ENCODE peak calls at places on chromosomes 11 and 22, in five cellular contexts. T, W, C, R and N are unnamed samples.

GRCh38 chr11:115452245-115452644 is 52.0 kb downstream of the CADM1 start:
- DNase-seq in T (peak), W (no peak), C (no peak), R (no peak), N (no peak)

GRCh38 chr11:77596626-77597025 is 6.9 kb downstream of the AQP11 start:
- DNase-seq in T (no peak), W (peak), C (no peak), R (peak), N (peak)

GRCh38 chr11:120659076-120659475 is 147.5 kb downstream of the GRIK4 start:
- DNase-seq in T (no peak), W (no peak), C (peak), R (no peak), N (no peak)

GRCh38 chr22:45221201-45221600 is 19.5 kb downstream of the KIAA0930 start:
- DNase-seq in T (no peak), W (no peak), C (no peak), R (no peak), N (no peak)

GRCh38 chr22:42800731-42801536 is 56.1 kb downstream of the ARFGAP3 start:
- DNase-seq in T (no peak), W (no peak), C (no peak), R (no peak), N (no peak)

GRCh38 chr11:67118059-67118766 is 850 bp upstream of the KDM2A start:
- DNase-seq in T (peak), W (no peak), C (peak), R (no peak), N (peak)

GRCh38 chr22:21876486-21877176 is 9.2 kb upstream of the MAPK1 start:
- DNase-seq in T (no peak), W (no peak), C (no peak), R (peak), N (no peak)

GRCh38 chr11:7546324-7546791 is 32.6 kb downstream of the PPFIBP2 start:
- DNase-seq in T (no peak), W (peak), C (no peak), R (no peak), N (peak)

DNA sequence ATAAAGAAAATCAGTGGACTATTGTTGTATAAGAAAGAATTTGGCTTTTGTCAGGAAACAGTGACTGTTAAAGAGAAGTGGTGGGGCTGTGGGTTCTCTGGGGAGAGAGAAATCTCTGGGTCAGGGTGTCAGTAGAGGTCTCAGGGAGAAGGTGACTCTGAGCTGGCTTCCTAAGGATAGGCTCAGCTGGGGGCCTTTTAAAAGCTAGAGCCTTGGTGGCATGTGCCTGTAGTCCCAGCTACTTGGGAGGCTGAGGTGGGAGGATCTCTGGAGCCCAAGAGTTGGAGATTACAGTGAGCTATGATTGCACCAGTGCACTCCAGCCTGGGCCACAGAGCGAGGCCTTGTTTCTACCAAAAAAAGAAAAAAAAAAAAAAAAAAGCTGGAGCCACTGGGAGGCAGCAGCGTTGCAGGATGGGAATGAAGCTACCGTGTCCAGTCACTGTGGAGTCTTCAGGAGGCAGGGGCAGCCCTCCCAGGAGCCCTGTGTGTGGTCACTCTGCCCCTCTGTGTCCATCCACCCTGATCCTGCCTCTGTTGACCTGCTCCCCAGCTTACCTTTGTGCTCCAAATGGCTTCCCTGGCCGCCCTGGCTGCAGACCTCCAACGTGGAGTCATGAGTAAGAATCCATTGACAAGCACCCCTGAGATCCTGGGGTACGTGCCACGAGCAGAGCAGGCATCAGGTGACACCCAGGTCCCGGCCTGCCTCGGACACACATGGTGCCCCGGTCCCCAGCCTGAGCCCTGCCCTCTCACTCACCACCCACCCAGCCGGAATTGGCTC is 5.4 kb upstream of the MIF start:
- DNase-seq in T (no peak), W (no peak), C (no peak), R (no peak), N (no peak)
- TF ChIP-seq CTCF in T (no peak), W (peak), C (no peak), R (peak), N (peak)

GRCh38 chr22:49848690-49849160 is 4.9 kb upstream of the ZBED4 start:
- DNase-seq in T (no peak), W (no peak), C (peak), R (no peak), N (no peak)

GRCh38 chr22:49845666-49846459 is 7.8 kb upstream of the ZBED4 start:
- DNase-seq in T (no peak), W (no peak), C (peak), R (no peak), N (no peak)

GRCh38 chr22:49849161-49850020 is 4.3 kb upstream of the ZBED4 start:
- DNase-seq in T (no peak), W (no peak), C (peak), R (no peak), N (no peak)

GRCh38 chr22:49850021-49850911 is 3.4 kb upstream of the ZBED4 start:
- DNase-seq in T (no peak), W (no peak), C (peak), R (no peak), N (no peak)

DNA sequence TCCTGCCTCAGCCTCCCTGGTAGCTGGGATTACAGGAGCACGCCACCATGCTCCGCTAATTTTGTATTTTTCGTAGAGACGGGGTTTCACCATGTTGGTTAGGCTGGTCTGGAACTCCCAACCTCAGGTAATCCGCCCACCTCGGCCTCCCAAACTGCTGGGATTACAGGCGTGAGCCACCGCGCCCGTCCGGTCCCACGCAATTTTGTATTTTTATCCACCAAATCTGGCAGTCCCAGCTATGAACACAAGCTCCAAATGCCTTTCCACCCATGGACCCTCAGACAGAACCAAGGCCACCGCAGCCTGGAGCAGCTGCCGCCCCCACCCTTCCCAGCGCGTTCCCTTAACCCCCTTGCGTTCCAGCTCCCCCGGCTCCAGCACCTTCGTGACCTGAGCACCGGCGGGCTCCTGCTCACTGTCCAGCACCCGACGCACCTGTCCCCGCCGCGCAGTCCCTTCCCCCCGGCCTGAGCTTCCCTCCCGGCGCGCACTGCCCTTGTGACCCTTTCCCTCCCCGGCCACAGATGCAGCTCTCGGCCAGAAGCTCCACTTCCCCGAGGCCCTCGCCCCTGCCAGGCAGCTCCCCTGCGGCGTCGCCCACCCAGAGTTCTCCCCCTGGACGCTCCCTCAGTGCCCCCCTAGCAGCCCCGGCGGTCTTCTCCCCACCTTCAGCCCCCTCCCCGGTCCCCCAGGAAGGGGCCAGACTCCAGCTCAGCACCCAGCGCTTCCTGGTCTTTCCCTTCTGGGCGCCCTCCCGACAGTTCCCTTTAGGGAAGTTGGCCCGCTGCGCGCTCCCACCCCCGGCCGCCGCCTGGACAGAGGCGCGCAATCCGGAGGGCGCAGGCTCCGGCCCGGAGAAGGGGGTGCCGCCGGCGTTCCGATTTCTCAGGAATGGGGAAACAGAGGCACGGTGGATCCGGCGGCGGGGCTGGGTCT is 5.6 kb upstream of the ZBED4 start:
- DNase-seq in T (no peak), W (no peak), C (peak), R (no peak), N (no peak)
- H3K4me3 ChIP-seq in T (no peak), W (peak), C (peak), R (peak), N (no peak)

DNA sequence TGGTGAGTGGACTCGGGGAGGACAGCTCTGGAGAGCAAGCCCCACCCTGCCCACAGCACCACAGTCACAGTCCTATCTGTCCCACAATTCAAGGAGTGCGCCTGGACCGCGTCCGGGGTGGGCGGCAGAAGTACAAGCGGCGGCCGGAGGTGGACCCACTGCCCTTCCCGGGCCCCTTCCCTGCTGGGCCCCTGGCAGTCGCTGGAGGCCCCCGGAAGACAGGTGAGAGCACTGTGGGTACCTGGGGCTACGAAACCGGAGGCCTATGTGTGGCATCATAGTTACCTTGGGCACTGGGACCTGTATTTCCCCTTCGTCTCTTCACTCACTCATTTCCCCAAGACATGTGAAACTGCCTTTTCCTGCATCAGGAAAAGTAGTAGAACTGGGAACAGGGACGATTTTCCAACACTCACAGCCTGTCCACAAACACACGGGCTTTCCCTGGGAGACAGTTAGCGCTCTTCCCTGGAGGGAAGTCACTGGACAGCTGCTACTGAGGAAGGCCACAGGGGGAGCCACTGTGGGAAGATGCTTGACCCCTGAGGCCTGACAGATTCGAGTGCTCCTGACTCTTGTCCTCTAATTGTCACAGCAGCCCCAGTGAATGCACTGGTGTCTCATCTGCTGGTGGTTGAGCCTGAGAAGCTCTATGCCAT is 3.1 kb downstream of the TRMT112 start:
- DNase-seq in T (peak), W (no peak), C (no peak), R (no peak), N (no peak)
- TF ChIP-seq CTCF in T (no peak), W (peak), C (no peak), R (peak), N (peak)

GRCh38 chr11:71448257-71449161 is at the start of gene DHCR7:
- DNase-seq in T (peak), W (peak), C (peak), R (peak), N (peak)

GRCh38 chr11:71447791-71448256 is 369 bp downstream of the DHCR7 start:
- DNase-seq in T (peak), W (no peak), C (peak), R (no peak), N (peak)

GRCh38 chr11:71451596-71452353 is 1.2 kb upstream of the NADSYN1 start:
- DNase-seq in T (peak), W (no peak), C (no peak), R (no peak), N (peak)

GRCh38 chr11:71450507-71450906 is 2.3 kb upstream of the DHCR7 start:
- DNase-seq in T (no peak), W (no peak), C (no peak), R (no peak), N (no peak)

GRCh38 chr11:71449596-71449995 is 1.4 kb upstream of the DHCR7 start:
- DNase-seq in T (no peak), W (peak), C (no peak), R (no peak), N (peak)
- H3K4me3 ChIP-seq in T (no peak), W (no peak), C (peak), R (no peak), N (peak)

GRCh38 chr11:106231591-106231990 is 154.1 kb downstream of the AASDHPPT start:
- DNase-seq in T (no peak), W (no peak), C (no peak), R (peak), N (no peak)
- TF ChIP-seq CTCF in T (no peak), W (no peak), C (no peak), R (peak), N (peak)

GRCh38 chr11:65131417-65131776 is 2.9 kb downstream of the SYVN1 start:
- DNase-seq in T (no peak), W (no peak), C (no peak), R (no peak), N (no peak)
- H3K4me3 ChIP-seq in T (no peak), W (no peak), C (no peak), R (no peak), N (no peak)